ENCODE peak calls at places on chromosome 20, in seven cellular contexts. M is PC-3, Z is tibial artery, H is GM23248, N is psoas muscle, J is uterus, C is endothelial cell of umbilical vein. E is an unnamed sample. For H3K9me3 and H3K27me3, the result is how much of the 10 kb centered on the place peaks cover.

GRCh38 chr20:49982346-49983122 is at the start of gene SNAI1:
- DNase-seq in M (peak), Z (peak), H (peak), N (peak), J (peak), C (peak), E (peak)

GRCh38 chr20:60201198-60201597 is 243.0 kb downstream of the CDH26 start:
- DNase-seq in M (no peak), Z (no peak), H (no peak), N (no peak), J (no peak), C (no peak), E (no peak)

GRCh38 chr20:33516882-33517281 is 27.0 kb downstream of the CBFA2T2 start:
- DNase-seq in M (peak), Z (no peak), H (no peak), N (no peak), J (no peak), C (peak), E (no peak)

GRCh38 chr20:41509316-41509715 is 108.9 kb downstream of the CHD6 start:
- DNase-seq in M (no peak), Z (no peak), H (no peak), N (no peak), J (no peak), C (no peak), E (no peak)

GRCh38 chr20:15889924-15890256 is 683.4 kb downstream of the KIF16B start:
- DNase-seq in M (no peak), Z (no peak), H (no peak), N (no peak), J (no peak), C (no peak), E (no peak)

GRCh38 chr20:41004561-41005360 is 23.9 kb upstream of the TOP1 start:
- DNase-seq in M (peak), Z (no peak), H (peak), N (peak), J (no peak), C (peak), E (peak)

GRCh38 chr20:47694021-47694818 is 91.1 kb downstream of the SULF2 start:
- DNase-seq in M (no peak), Z (no peak), H (no peak), N (peak), J (no peak), C (no peak), E (no peak)

GRCh38 chr20:63255911-63256704 is 1.8 kb upstream of the NKAIN4 start:
- DNase-seq in M (no peak), Z (no peak), H (no peak), N (no peak), J (no peak), C (no peak), E (no peak)

GRCh38 chr20:20530428-20531151 is 162.7 kb downstream of the INSM1 start:
- DNase-seq in M (no peak), Z (no peak), H (no peak), N (no peak), J (no peak), C (no peak), E (no peak)

GRCh38 chr20:20237093-20237959 is 130.6 kb upstream of the INSM1 start:
- DNase-seq in M (peak), Z (peak), H (peak), N (peak), J (no peak), C (peak), E (peak)

GRCh38 chr20:63735859-63736718 is at the start of gene LIME1:
- DNase-seq in M (no peak), Z (no peak), H (no peak), N (peak), J (no peak), C (no peak), E (no peak)

GRCh38 chr20:58310291-58310782 is 822 bp downstream of the RAB22A start:
- DNase-seq in M (peak), Z (no peak), H (peak), N (no peak), J (no peak), C (peak), E (no peak)

GRCh38 chr20:21323640-21324039 is 20.5 kb downstream of the XRN2 start:
- DNase-seq in M (peak), Z (no peak), H (peak), N (no peak), J (no peak), C (peak), E (peak)

GRCh38 chr20:57714409-57715267 is 4.8 kb upstream of the PMEPA1 start:
- DNase-seq in M (peak), Z (no peak), H (peak), N (no peak), J (no peak), C (no peak), E (peak)

GRCh38 chr20:62795023-62795761 is 1.1 kb upstream of the MRGBP start:
- DNase-seq in M (peak), Z (peak), H (peak), N (peak), J (peak), C (peak), E (peak)

GRCh38 chr20:25000268-25000801 is 7.8 kb upstream of the APMAP start:
- DNase-seq in M (peak), Z (peak), H (peak), N (peak), J (peak), C (peak), E (peak)

GRCh38 chr20:62238569-62239277 is 402 bp downstream of the OSBPL2 start:
- DNase-seq in M (peak), Z (no peak), H (peak), N (no peak), J (no peak), C (peak), E (no peak)

GRCh38 chr20:54025166-54025835 is 45.1 kb downstream of the BCAS1 start:
- DNase-seq in M (no peak), Z (no peak), H (peak), N (no peak), J (no peak), C (no peak), E (peak)

GRCh38 chr20:41047975-41048305 is 19.3 kb downstream of the TOP1 start:
- DNase-seq in M (peak), Z (no peak), H (peak), N (no peak), J (no peak), C (no peak), E (no peak)

GRCh38 chr20:41259309-41259708 is 58.2 kb downstream of the ZHX3 start:
- DNase-seq in M (no peak), Z (no peak), H (no peak), N (no peak), J (no peak), C (no peak), E (no peak)

GRCh38 chr20:58555078-58555765 is 40.0 kb upstream of the APCDD1L start:
- DNase-seq in M (peak), Z (no peak), H (peak), N (no peak), J (no peak), C (peak), E (peak)

GRCh38 chr20:57027752-57028151 is 238.7 kb downstream of the BMP7 start:
- DNase-seq in M (no peak), Z (no peak), H (no peak), N (no peak), J (no peak), C (no peak), E (no peak)

GRCh38 chr20:63537525-63538203 is 488 bp upstream of the PTK6 start:
- DNase-seq in M (peak), Z (peak), H (peak), N (peak), J (peak), C (peak), E (peak)

GRCh38 chr20:63074631-63075030 is 67.9 kb upstream of the BHLHE23 start:
- DNase-seq in M (no peak), Z (no peak), H (no peak), N (peak), J (no peak), C (no peak), E (no peak)

GRCh38 chr20:31475032-31475431 is at the start of the genes DEFB124 and REM1:
- DNase-seq in M (no peak), Z (peak), H (no peak), N (peak), J (peak), C (no peak), E (no peak)

GRCh38 chr20:48574383-48574782 is 253.4 kb downstream of the PREX1 start:
- DNase-seq in M (no peak), Z (no peak), H (no peak), N (no peak), J (no peak), C (no peak), E (peak)

DNA sequence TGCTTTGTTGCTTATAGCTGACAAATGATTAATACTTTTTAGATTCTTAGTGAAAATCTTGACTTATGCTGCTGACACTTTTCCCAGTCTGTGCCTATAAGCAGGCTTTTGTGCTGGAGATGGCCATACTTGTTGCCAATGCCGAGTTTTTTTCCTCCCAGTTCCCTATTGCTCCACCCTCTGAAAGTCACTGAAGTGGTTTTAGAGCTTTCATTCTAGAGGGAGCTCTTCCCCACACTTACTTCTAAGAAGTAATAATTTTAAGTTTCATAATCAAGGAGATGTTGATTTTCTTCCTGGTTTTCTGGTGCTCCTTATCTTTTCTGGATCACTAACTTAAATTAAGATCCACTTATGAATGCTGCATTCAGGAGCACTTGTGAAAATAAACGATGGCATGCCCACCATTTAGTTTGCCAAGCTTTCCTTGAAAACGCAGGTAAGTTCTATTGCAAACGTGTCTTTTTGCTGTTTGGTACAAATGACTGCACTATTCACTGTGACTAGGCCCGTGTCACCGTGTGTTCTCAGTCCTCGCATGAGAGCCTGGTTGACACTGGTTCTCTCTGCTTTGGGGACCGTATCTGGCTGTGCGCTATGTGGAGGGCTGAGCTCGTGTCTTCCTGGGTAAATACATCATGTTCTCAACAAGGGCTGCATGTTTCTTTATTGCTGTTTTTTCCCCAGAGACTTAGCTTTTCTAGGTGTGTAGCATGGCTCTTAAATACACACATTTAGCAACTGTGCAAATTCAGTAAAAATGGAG is 50.2 kb downstream of the GFRA4 start:
- DNase-seq in M (peak), Z (no peak), H (peak), N (no peak), J (no peak), C (no peak), E (no peak)
- H3K4me3 ChIP-seq in M (no peak), Z (no peak), H (no peak), N (no peak), J (no peak), C (no peak), E (no peak)

GRCh38 chr20:4441191-4441590 is 280.5 kb upstream of the PRND start:
- DNase-seq in M (no peak), Z (no peak), H (peak), N (no peak), J (no peak), C (no peak), E (no peak)
- H3K9me3 ChIP-seq in M (under half), Z (under half), H (under half), N (under half), J (under half), C (under half), E (under half)

GRCh38 chr20:2350606-2351005 is 30.1 kb upstream of the TGM6 start:
- DNase-seq in M (no peak), Z (no peak), H (no peak), N (no peak), J (no peak), C (no peak), E (no peak)

GRCh38 chr20:2353231-2353630 is 27.5 kb upstream of the TGM6 start:
- DNase-seq in M (no peak), Z (no peak), H (no peak), N (no peak), J (no peak), C (no peak), E (no peak)

GRCh38 chr20:2349801-2350200 is 30.9 kb upstream of the TGM6 start:
- DNase-seq in M (peak), Z (no peak), H (peak), N (no peak), J (no peak), C (no peak), E (no peak)

DNA sequence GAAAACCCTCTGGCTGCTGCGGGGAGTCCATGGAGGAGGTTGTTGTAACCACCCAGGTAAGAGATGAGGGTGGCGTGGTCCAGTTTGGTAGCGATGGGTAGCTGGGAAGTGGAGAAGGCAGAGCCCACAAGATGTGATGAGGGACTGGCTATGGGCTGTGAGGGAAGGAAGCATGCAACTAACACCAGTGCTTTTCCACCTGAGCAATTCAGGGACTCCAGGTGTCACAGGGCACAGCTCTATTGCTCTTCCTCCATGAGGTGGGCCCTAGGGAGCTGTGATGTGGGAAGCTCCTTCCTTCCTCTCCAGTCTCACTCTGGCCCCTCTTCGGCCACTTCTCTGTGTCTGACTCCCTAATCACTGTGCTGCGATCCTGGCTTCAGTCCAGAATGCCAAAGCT is 32.4 kb upstream of the TGM6 start:
- DNase-seq in M (no peak), Z (no peak), H (no peak), N (no peak), J (no peak), C (no peak), E (no peak)
- H3K27me3 ChIP-seq in M (under half), Z (under half), H (under half), N (under half), J (under half), C (under half), E (under half)

DNA sequence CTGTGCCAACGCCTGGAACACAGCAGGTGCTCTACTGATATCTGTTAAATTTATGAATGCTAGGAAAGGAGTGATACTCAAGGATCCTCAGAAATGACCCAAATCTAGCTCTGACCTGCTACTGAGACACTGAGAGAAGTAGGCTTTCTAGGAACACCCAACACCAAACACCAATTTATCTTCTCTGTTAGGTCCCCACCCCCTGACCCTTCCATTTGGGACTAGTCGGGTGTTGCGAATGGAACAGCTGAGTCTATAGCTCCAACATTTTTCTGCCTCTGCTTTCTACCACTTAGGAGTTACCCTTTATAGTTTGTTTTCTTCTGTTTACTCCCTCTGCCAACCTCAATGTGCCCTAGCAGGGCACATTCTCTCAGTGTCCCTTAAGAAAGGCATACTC is 24.0 kb downstream of the CPNE1 start:
- DNase-seq in M (no peak), Z (no peak), H (no peak), N (no peak), J (no peak), C (no peak), E (no peak)
- H3K4me3 ChIP-seq in M (no peak), Z (no peak), H (no peak), N (no peak), J (no peak), C (no peak), E (no peak)

DNA sequence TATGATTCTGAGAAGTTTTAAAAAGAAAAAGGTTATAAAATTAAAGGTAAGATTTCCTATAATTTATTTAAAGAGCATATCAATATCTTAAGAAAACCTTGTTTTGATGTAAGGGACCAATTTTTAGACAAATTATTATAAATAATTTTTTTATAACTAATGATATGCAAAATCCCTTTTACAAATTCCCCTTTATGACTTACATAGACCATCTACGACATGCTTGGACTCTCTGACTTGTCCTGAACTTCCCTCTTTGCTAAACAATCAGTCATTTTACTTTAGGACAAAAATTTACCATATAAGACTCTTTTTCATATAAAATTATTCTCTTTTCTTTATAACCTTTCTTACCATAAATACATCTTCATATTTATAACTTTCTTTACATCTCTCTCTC is 15.3 kb upstream of the ANGPT4 start:
- DNase-seq in M (peak), Z (no peak), H (no peak), N (no peak), J (no peak), C (no peak), E (no peak)
- H3K9me3 ChIP-seq in M (under half), Z (under half), H (under half), N (under half), J (under half), C (under half), E (under half)

GRCh38 chr20:38676576-38676975 is 47.7 kb upstream of the SLC32A1 start:
- DNase-seq in M (no peak), Z (no peak), H (no peak), N (no peak), J (no peak), C (no peak), E (no peak)
- H3K27me3 ChIP-seq in M (under half), Z (under half), H (under half), N (half or more), J (under half), C (under half), E (under half)

GRCh38 chr20:45467861-45468260 is 1.7 kb upstream of the WFDC2 start:
- DNase-seq in M (no peak), Z (no peak), H (no peak), N (no peak), J (no peak), C (no peak), E (peak)
- H3K4me3 ChIP-seq in M (no peak), Z (no peak), H (no peak), N (no peak), J (no peak), C (no peak), E (no peak)

GRCh38 chr20:13501500-13501899 is 137.2 kb downstream of the TASP1 start:
- DNase-seq in M (no peak), Z (no peak), H (no peak), N (no peak), J (no peak), C (no peak), E (no peak)
- H3K9me3 ChIP-seq in M (under half), Z (under half), H (under half), N (under half), J (under half), C (under half), E (under half)

GRCh38 chr20:61230166-61230565 is 21.9 kb upstream of the CDH4 start:
- DNase-seq in M (no peak), Z (no peak), H (no peak), N (no peak), J (no peak), C (no peak), E (no peak)
- H3K27me3 ChIP-seq in M (under half), Z (under half), H (under half), N (under half), J (under half), C (under half), E (under half)